ENCODE peak calls at places on chromosomes 6 and 20, in ten cellular contexts. P is DMS153, Y is HFF-Myc, E is activated T-cell treated with anti-CD3 and anti-CD28 coated beads for 1 hour, O is endothelial cell, K is SIG-M5, U is DMS 273 treated with DMSO at 0.1 percent for 48 hours, M is pancreas, B is ovary, A is neural crest cell. V is an unnamed sample.

GRCh38 chr6:112153926-112154621 is 66.7 kb downstream of the FAM229B start:
- DNase-seq in P (peak), Y (no peak), E (no peak), O (no peak), K (no peak), U (peak), M (no peak), B (no peak), A (no peak), V (no peak)

GRCh38 chr6:3247255-3248146 is 11.2 kb upstream of the PSMG4 start:
- DNase-seq in P (no peak), Y (peak), E (no peak), O (no peak), K (no peak), U (no peak), M (no peak), B (peak), A (peak), V (no peak)

GRCh38 chr20:39789411-39789810 is 827.3 kb downstream of the DHX35 start:
- DNase-seq in P (no peak), Y (no peak), E (no peak), O (no peak), K (no peak), U (no peak), M (no peak), B (no peak), A (no peak), V (no peak)

GRCh38 chr20:32457476-32457986 is 99.4 kb downstream of the ASXL1 start:
- DNase-seq in P (peak), Y (no peak), E (no peak), O (peak), K (no peak), U (peak), M (peak), B (peak), A (peak), V (no peak)

GRCh38 chr6:112235956-112236355 is 18.4 kb downstream of the LAMA4 start:
- DNase-seq in P (no peak), Y (no peak), E (no peak), O (no peak), K (no peak), U (no peak), M (no peak), B (no peak), A (no peak), V (no peak)

GRCh38 chr20:47790032-47790965 is 5.0 kb upstream of the SULF2 start:
- DNase-seq in P (no peak), Y (no peak), E (no peak), O (no peak), K (no peak), U (no peak), M (no peak), B (no peak), A (no peak), V (no peak)

GRCh38 chr6:30844118-30844535 is 40.2 kb upstream of the DDR1 start:
- DNase-seq in P (no peak), Y (no peak), E (no peak), O (no peak), K (no peak), U (no peak), M (no peak), B (no peak), A (no peak), V (no peak)

GRCh38 chr6:150720774-150721233 is 121.1 kb downstream of the PLEKHG1 start:
- DNase-seq in P (peak), Y (no peak), E (no peak), O (no peak), K (no peak), U (no peak), M (no peak), B (no peak), A (peak), V (no peak)

GRCh38 chr20:38355161-38356012 is 9.1 kb downstream of the LBP start:
- DNase-seq in P (no peak), Y (no peak), E (no peak), O (no peak), K (no peak), U (no peak), M (no peak), B (no peak), A (no peak), V (no peak)

V was measured in gastrocnemius medialis.